ENCODE peak calls at places on chromosomes 6 and 20, in ten cellular contexts. G, M, V, L, U, D, N, Y, X and K are unnamed samples.

GRCh38 chr20:35120012-35120701 is 27.0 kb downstream of the EDEM2 start:
- DNase-seq in G (no peak), M (no peak), V (no peak), L (no peak), U (peak), D (peak), N (peak), Y (no peak), X (no peak), K (peak)

GRCh38 chr6:1610497-1611321 is 994 bp downstream of the FOXC1 start:
- DNase-seq in G (no peak), M (peak), V (peak), L (peak), U (no peak), D (peak), N (no peak), Y (no peak), X (peak), K (peak)

GRCh38 chr6:123619156-123619555 is 17.6 kb downstream of the TRDN start:
- DNase-seq in G (no peak), M (peak), V (no peak), L (peak), U (no peak), D (no peak), N (no peak), Y (no peak), X (no peak), K (no peak)

GRCh38 chr6:142416179-142416578 is 114.4 kb downstream of the ADGRG6 start:
- DNase-seq in G (no peak), M (no peak), V (no peak), L (no peak), U (peak), D (peak), N (peak), Y (no peak), X (no peak), K (peak)

GRCh38 chr6:15441215-15441868 is 195.5 kb downstream of the JARID2 start:
- DNase-seq in G (peak), M (no peak), V (peak), L (no peak), U (peak), D (peak), N (peak), Y (no peak), X (no peak), K (peak)

GRCh38 chr20:43723194-43723593 is 3.6 kb downstream of the GTSF1L start:
- DNase-seq in G (no peak), M (no peak), V (no peak), L (no peak), U (peak), D (no peak), N (no peak), Y (no peak), X (no peak), K (no peak)

GRCh38 chr6:39082310-39082709 is 32.7 kb downstream of the SAYSD1 start:
- DNase-seq in G (no peak), M (no peak), V (no peak), L (no peak), U (no peak), D (no peak), N (no peak), Y (no peak), X (no peak), K (no peak)

GRCh38 chr6:34929241-34929978 is 40.4 kb downstream of the ANKS1A start:
- DNase-seq in G (no peak), M (no peak), V (no peak), L (no peak), U (no peak), D (no peak), N (no peak), Y (no peak), X (no peak), K (no peak)

GRCh38 chr20:62815066-62815991 is 1.5 kb upstream of the COL9A3 start:
- DNase-seq in G (no peak), M (no peak), V (peak), L (no peak), U (peak), D (peak), N (no peak), Y (no peak), X (no peak), K (peak)

GRCh38 chr6:80454661-80455365 is 348.3 kb downstream of the BCKDHB start:
- DNase-seq in G (no peak), M (no peak), V (no peak), L (no peak), U (peak), D (peak), N (no peak), Y (no peak), X (no peak), K (peak)

GRCh38 chr6:16471898-16472297 is 233.5 kb downstream of the GMPR start:
- DNase-seq in G (no peak), M (no peak), V (no peak), L (no peak), U (no peak), D (no peak), N (no peak), Y (no peak), X (no peak), K (no peak)

GRCh38 chr20:40945754-40946451 is 82.7 kb upstream of the TOP1 start:
- DNase-seq in G (peak), M (peak), V (peak), L (peak), U (peak), D (peak), N (peak), Y (no peak), X (peak), K (peak)

GRCh38 chr6:110180228-110181008 is at the start of gene CDC40:
- DNase-seq in G (peak), M (peak), V (peak), L (peak), U (no peak), D (no peak), N (no peak), Y (no peak), X (peak), K (no peak)

GRCh38 chr20:25220810-25221591 is 25.5 kb downstream of the ENTPD6 start:
- DNase-seq in G (no peak), M (peak), V (no peak), L (peak), U (no peak), D (no peak), N (no peak), Y (no peak), X (peak), K (no peak)

GRCh38 chr6:146700078-146700686 is 101.4 kb downstream of the ADGB start:
- DNase-seq in G (peak), M (no peak), V (peak), L (peak), U (peak), D (peak), N (peak), Y (peak), X (no peak), K (peak)

GRCh38 chr6:136607932-136608772 is 57.9 kb upstream of the MAP7 start:
- DNase-seq in G (peak), M (peak), V (peak), L (peak), U (peak), D (peak), N (peak), Y (peak), X (peak), K (peak)

GRCh38 chr6:93423542-93423941 is 4.2 kb upstream of the EPHA7 start:
- DNase-seq in G (peak), M (no peak), V (peak), L (peak), U (peak), D (peak), N (peak), Y (no peak), X (no peak), K (peak)

GRCh38 chr6:159979136-159979874 is 10.4 kb downstream of the IGF2R start:
- DNase-seq in G (peak), M (peak), V (peak), L (peak), U (peak), D (peak), N (peak), Y (no peak), X (peak), K (peak)

GRCh38 chr6:24357336-24358218 is at the start of gene DCDC2:
- DNase-seq in G (peak), M (peak), V (peak), L (no peak), U (peak), D (peak), N (no peak), Y (no peak), X (no peak), K (peak)

GRCh38 chr6:165222315-165223025 is 86.9 kb downstream of the C6orf118 start:
- DNase-seq in G (no peak), M (no peak), V (no peak), L (no peak), U (peak), D (no peak), N (no peak), Y (no peak), X (no peak), K (no peak)

GRCh38 chr6:81262656-81263055 is 489.8 kb downstream of the TENT5A start:
- DNase-seq in G (no peak), M (no peak), V (no peak), L (no peak), U (no peak), D (no peak), N (no peak), Y (no peak), X (no peak), K (no peak)

GRCh38 chr6:150200428-150201105 is 57.7 kb downstream of the PPP1R14C start:
- DNase-seq in G (no peak), M (no peak), V (no peak), L (no peak), U (no peak), D (peak), N (no peak), Y (no peak), X (no peak), K (peak)

GRCh38 chr6:593139-593906 is 63.6 kb downstream of the HUS1B start:
- DNase-seq in G (peak), M (no peak), V (peak), L (peak), U (peak), D (peak), N (peak), Y (no peak), X (no peak), K (peak)

GRCh38 chr6:149334682-149335160 is 17.2 kb downstream of the TAB2 start:
- DNase-seq in G (no peak), M (no peak), V (no peak), L (no peak), U (peak), D (peak), N (peak), Y (no peak), X (no peak), K (peak)

GRCh38 chr6:43096451-43097097 is 20.5 kb downstream of the PTK7 start:
- DNase-seq in G (no peak), M (no peak), V (peak), L (no peak), U (peak), D (peak), N (peak), Y (peak), X (no peak), K (peak)

GRCh38 chr6:137697267-137697938 is 169.7 kb upstream of the TNFAIP3 start:
- DNase-seq in G (no peak), M (no peak), V (peak), L (no peak), U (peak), D (peak), N (peak), Y (no peak), X (no peak), K (peak)

GRCh38 chr6:137390264-137390787 is 103.9 kb downstream of the OLIG3 start:
- DNase-seq in G (no peak), M (no peak), V (peak), L (no peak), U (no peak), D (no peak), N (no peak), Y (no peak), X (no peak), K (no peak)

GRCh38 chr6:2179950-2180349 is 65.5 kb downstream of the GMDS start:
- DNase-seq in G (no peak), M (no peak), V (no peak), L (no peak), U (peak), D (no peak), N (no peak), Y (no peak), X (no peak), K (peak)

GRCh38 chr6:34982424-34982852 is 93.4 kb downstream of the ANKS1A start:
- DNase-seq in G (peak), M (no peak), V (peak), L (no peak), U (peak), D (no peak), N (peak), Y (no peak), X (no peak), K (peak)

GRCh38 chr6:56510984-56511531 is 131.6 kb downstream of the DST start:
- DNase-seq in G (no peak), M (no peak), V (no peak), L (peak), U (no peak), D (peak), N (no peak), Y (no peak), X (no peak), K (peak)

GRCh38 chr6:96304997-96305396 is 216.6 kb upstream of the UFL1 start:
- DNase-seq in G (no peak), M (no peak), V (no peak), L (no peak), U (no peak), D (no peak), N (no peak), Y (no peak), X (no peak), K (no peak)

GRCh38 chr6:96015321-96015790 is 418 bp upstream of the FUT9 start:
- DNase-seq in G (no peak), M (peak), V (peak), L (no peak), U (no peak), D (peak), N (peak), Y (no peak), X (no peak), K (no peak)

GRCh38 chr20:40512567-40512966 is 176.5 kb downstream of the MAFB start:
- DNase-seq in G (no peak), M (no peak), V (no peak), L (no peak), U (no peak), D (no peak), N (no peak), Y (no peak), X (no peak), K (no peak)

GRCh38 chr6:135851442-135852271 is at the start of gene PDE7B:
- DNase-seq in G (peak), M (peak), V (peak), L (peak), U (peak), D (peak), N (peak), Y (peak), X (peak), K (peak)

GRCh38 chr6:94389218-94389617 is 969.9 kb upstream of the EPHA7 start:
- DNase-seq in G (no peak), M (no peak), V (no peak), L (no peak), U (no peak), D (no peak), N (no peak), Y (no peak), X (no peak), K (no peak)

GRCh38 chr6:13445005-13445743 is 42.2 kb downstream of the GFOD1 start:
- DNase-seq in G (peak), M (peak), V (peak), L (peak), U (peak), D (peak), N (no peak), Y (peak), X (peak), K (peak)

DNA sequence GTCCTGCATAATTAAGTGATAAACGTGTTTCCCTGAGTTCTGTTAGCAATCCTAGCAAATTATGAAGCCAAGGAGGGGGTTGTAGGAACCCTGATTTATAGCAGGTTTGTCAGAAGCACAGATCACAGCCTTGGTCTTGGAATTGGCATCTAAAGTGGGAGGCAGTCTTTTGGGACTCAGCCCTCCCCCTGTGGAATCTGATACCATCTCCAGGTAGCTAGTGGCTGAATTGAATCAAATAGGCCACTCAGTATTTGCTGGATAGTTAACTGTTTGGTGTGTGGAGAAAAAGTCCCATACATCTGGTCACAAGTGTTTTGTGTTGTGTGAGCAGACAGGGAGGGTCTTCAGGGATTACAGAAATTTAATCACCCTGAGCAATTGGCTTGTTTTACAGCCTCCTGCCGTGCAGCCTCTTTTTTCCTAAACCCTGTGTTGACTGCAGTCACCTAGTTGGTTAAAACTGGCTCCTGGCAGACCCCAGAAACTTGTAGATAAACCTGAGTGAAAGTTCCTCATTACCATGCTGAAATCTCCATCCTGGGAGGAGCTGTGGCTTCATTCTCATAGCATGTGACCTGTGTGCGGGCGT is 19.0 kb upstream of the KIFC1 start:
- DNase-seq in G (no peak), M (no peak), V (peak), L (no peak), U (no peak), D (no peak), N (no peak), Y (no peak), X (no peak), K (no peak)
- TF ChIP-seq CTCF in G (no peak), M (no peak), V (no peak), L (no peak), U (no peak), D (no peak), N (no peak), Y (no peak), X (no peak), K (no peak)

GRCh38 chr20:21104466-21104761 is 1.7 kb downstream of the LINC00237 start:
- DNase-seq in G (no peak), M (no peak), V (peak), L (no peak), U (no peak), D (no peak), N (no peak), Y (no peak), X (no peak), K (no peak)

GRCh38 chr20:21103582-21104465 is 2.3 kb downstream of the LINC00237 start:
- DNase-seq in G (no peak), M (no peak), V (peak), L (no peak), U (no peak), D (no peak), N (no peak), Y (no peak), X (no peak), K (no peak)

GRCh38 chr20:21104921-21105320 is 1.2 kb downstream of the LINC00237 start:
- DNase-seq in G (no peak), M (no peak), V (peak), L (no peak), U (no peak), D (no peak), N (no peak), Y (no peak), X (no peak), K (no peak)

GRCh38 chr20:21105429-21106170 is 558 bp downstream of the LINC00237 start:
- DNase-seq in G (no peak), M (no peak), V (peak), L (no peak), U (no peak), D (no peak), N (no peak), Y (no peak), X (no peak), K (no peak)

DNA sequence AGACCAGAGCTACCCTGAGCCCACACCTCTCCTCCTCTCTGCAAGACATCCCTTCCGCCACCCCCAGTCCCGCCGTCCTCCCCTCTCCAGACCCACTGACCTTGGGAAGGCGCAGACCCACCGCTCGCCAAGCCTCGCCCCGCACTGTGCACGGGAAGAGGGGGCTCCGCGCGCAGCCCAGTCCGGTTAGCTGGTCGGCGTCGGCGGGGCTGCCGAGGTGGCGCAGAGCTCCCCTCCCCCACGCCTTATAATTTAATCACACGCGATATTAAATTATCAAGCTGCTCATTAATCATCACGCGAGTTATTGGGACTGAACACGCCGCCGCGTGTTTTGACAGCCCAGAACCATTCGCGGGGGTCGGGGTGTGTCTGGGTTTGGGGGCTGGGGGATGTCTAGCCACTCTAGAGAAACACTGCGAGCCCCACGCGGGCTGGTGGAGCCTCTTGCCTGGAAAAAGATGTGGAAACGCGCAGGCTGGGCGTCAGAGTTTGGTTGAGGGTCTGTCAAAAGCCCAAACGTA is at the start of gene LINC00237:
- DNase-seq in G (no peak), M (no peak), V (peak), L (no peak), U (no peak), D (no peak), N (no peak), Y (no peak), X (no peak), K (no peak)
- H3K4me3 ChIP-seq in G (peak), M (peak), V (peak), L (peak), U (no peak), D (no peak), N (no peak), Y (no peak), X (peak), K (no peak)

GRCh38 chr6:22732186-22732970 is 163.0 kb downstream of the HDGFL1 start:
- DNase-seq in G (no peak), M (no peak), V (no peak), L (no peak), U (no peak), D (peak), N (peak), Y (no peak), X (no peak), K (no peak)

GRCh38 chr6:22737331-22737730 is 168.0 kb downstream of the HDGFL1 start:
- DNase-seq in G (peak), M (no peak), V (peak), L (peak), U (peak), D (peak), N (peak), Y (no peak), X (no peak), K (peak)
- TF ChIP-seq CTCF in G (peak), M (peak), V (peak), L (peak), U (peak), D (peak), N (peak), Y (peak), X (peak), K (peak)

DNA sequence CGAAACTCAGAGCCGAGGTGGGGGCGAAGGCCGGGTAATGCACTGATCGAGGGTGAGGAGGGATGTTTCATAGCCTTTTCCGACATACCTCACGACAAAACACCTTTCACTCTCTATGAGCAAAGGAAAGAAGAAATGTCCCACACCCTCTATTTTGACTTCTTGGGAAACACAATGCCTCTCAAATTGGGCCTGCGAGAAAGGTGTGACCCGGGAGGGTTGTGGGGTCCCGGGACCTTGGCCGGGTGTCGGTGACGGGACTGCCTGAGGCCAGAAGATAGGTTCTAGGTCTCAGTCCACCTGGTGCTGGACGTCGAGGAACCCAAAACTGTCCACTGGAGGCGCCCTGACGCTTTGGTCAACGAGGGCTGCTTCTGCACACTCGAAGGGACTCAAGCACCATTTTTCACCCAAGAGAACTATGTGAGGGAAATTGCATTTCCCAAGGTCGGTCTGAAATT is 41.1 kb upstream of the OSTM1 start:
- DNase-seq in G (peak), M (peak), V (peak), L (no peak), U (peak), D (peak), N (no peak), Y (no peak), X (peak), K (peak)
- H3K4me3 ChIP-seq in G (no peak), M (peak), V (peak), L (no peak), U (no peak), D (no peak), N (peak), Y (no peak), X (no peak), K (no peak)